ENCODE peak calls at places on chromosomes 11 and 22, in nine cellular contexts. One of them, this sample, is unnamed.

GRCh38 chr11:126408496-126408895 is 53.0 kb downstream of the ST3GAL4 start:
- DNase-seq in left ventricle myocardium inferior: no peak
- DNase-seq in fibroblast of pulmonary artery: no peak
- DNase-seq in mucosa of descending colon: peak
- DNase-seq in HCT116: no peak
- DNase-seq in lung: no peak
- DNase-seq in astrocyte of the cerebellum: no peak
- DNase-seq in AG04450: no peak
- DNase-seq in heart right ventricle: no peak
- DNase-seq in this sample: no peak

GRCh38 chr11:86459682-86460460 is 85.2 kb downstream of the CCDC81 start:
- DNase-seq in lung: peak
- DNase-seq in heart right ventricle: peak
- DNase-seq in fibroblast of pulmonary artery: peak
- DNase-seq in AG04450: peak
- DNase-seq in astrocyte of the cerebellum: peak
- DNase-seq in mucosa of descending colon: no peak
- DNase-seq in left ventricle myocardium inferior: peak
- DNase-seq in HCT116: peak
- DNase-seq in this sample: peak

GRCh38 chr11:134505125-134505524 is 93.1 kb upstream of the B3GAT1 start:
- DNase-seq in HCT116: no peak
- DNase-seq in heart right ventricle: no peak
- DNase-seq in astrocyte of the cerebellum: no peak
- DNase-seq in left ventricle myocardium inferior: no peak
- DNase-seq in AG04450: no peak
- DNase-seq in fibroblast of pulmonary artery: no peak
- DNase-seq in mucosa of descending colon: no peak
- DNase-seq in lung: no peak
- DNase-seq in this sample: no peak

GRCh38 chr22:17436382-17436951 is 67.2 kb downstream of the CECR2 start:
- DNase-seq in heart right ventricle: no peak
- DNase-seq in mucosa of descending colon: no peak
- DNase-seq in lung: no peak
- DNase-seq in astrocyte of the cerebellum: no peak
- DNase-seq in left ventricle myocardium inferior: no peak
- DNase-seq in fibroblast of pulmonary artery: peak
- DNase-seq in HCT116: no peak
- DNase-seq in AG04450: no peak
- DNase-seq in this sample: no peak

GRCh38 chr11:72864692-72865655 is 50.8 kb downstream of the ATG16L2 start:
- DNase-seq in mucosa of descending colon: no peak
- DNase-seq in astrocyte of the cerebellum: no peak
- DNase-seq in lung: no peak
- DNase-seq in AG04450: no peak
- DNase-seq in left ventricle myocardium inferior: peak
- DNase-seq in heart right ventricle: no peak
- DNase-seq in fibroblast of pulmonary artery: peak
- DNase-seq in HCT116: no peak
- DNase-seq in this sample: no peak

GRCh38 chr22:41261541-41262249 is 21.0 kb upstream of the CHADL start:
- DNase-seq in heart right ventricle: peak
- DNase-seq in fibroblast of pulmonary artery: no peak
- DNase-seq in HCT116: no peak
- DNase-seq in AG04450: no peak
- DNase-seq in left ventricle myocardium inferior: peak
- DNase-seq in mucosa of descending colon: no peak
- DNase-seq in lung: no peak
- DNase-seq in astrocyte of the cerebellum: no peak
- DNase-seq in this sample: no peak

GRCh38 chr11:27688076-27688475 is 12.2 kb downstream of the BDNF start:
- DNase-seq in mucosa of descending colon: no peak
- DNase-seq in lung: no peak
- DNase-seq in AG04450: no peak
- DNase-seq in left ventricle myocardium inferior: no peak
- DNase-seq in HCT116: no peak
- DNase-seq in heart right ventricle: no peak
- DNase-seq in fibroblast of pulmonary artery: no peak
- DNase-seq in astrocyte of the cerebellum: no peak
- DNase-seq in this sample: no peak

GRCh38 chr22:24421428-24421931 is 5.9 kb upstream of the ADORA2A start:
- DNase-seq in fibroblast of pulmonary artery: no peak
- DNase-seq in left ventricle myocardium inferior: no peak
- DNase-seq in AG04450: no peak
- DNase-seq in HCT116: peak
- DNase-seq in mucosa of descending colon: no peak
- DNase-seq in lung: no peak
- DNase-seq in heart right ventricle: no peak
- DNase-seq in astrocyte of the cerebellum: no peak
- DNase-seq in this sample: no peak

GRCh38 chr11:76410771-76411423 is 29.8 kb downstream of the GVQW3 start:
- DNase-seq in astrocyte of the cerebellum: no peak
- DNase-seq in lung: no peak
- DNase-seq in mucosa of descending colon: no peak
- DNase-seq in AG04450: no peak
- DNase-seq in fibroblast of pulmonary artery: no peak
- DNase-seq in left ventricle myocardium inferior: no peak
- DNase-seq in HCT116: no peak
- DNase-seq in heart right ventricle: no peak
- DNase-seq in this sample: no peak

GRCh38 chr11:130478204-130478701 is 29.8 kb downstream of the ADAMTS15 start:
- DNase-seq in HCT116: no peak
- DNase-seq in astrocyte of the cerebellum: peak
- DNase-seq in fibroblast of pulmonary artery: peak
- DNase-seq in heart right ventricle: peak
- DNase-seq in lung: peak
- DNase-seq in left ventricle myocardium inferior: peak
- DNase-seq in AG04450: peak
- DNase-seq in mucosa of descending colon: peak
- DNase-seq in this sample: peak

GRCh38 chr11:47394322-47395224 is 13.8 kb upstream of the SLC39A13 start:
- DNase-seq in lung: peak
- DNase-seq in heart right ventricle: peak
- DNase-seq in astrocyte of the cerebellum: no peak
- DNase-seq in fibroblast of pulmonary artery: peak
- DNase-seq in AG04450: no peak
- DNase-seq in left ventricle myocardium inferior: peak
- DNase-seq in HCT116: no peak
- DNase-seq in mucosa of descending colon: peak
- DNase-seq in this sample: no peak

GRCh38 chr11:61577383-61578118 is 3.3 kb downstream of the SYT7 start:
- DNase-seq in heart right ventricle: peak
- DNase-seq in astrocyte of the cerebellum: no peak
- DNase-seq in lung: no peak
- DNase-seq in mucosa of descending colon: no peak
- DNase-seq in AG04450: no peak
- DNase-seq in HCT116: no peak
- DNase-seq in fibroblast of pulmonary artery: no peak
- DNase-seq in left ventricle myocardium inferior: peak
- DNase-seq in this sample: no peak

GRCh38 chr11:66281001-66281400 is 3.0 kb downstream of the CNIH2 start:
- DNase-seq in lung: no peak
- DNase-seq in left ventricle myocardium inferior: no peak
- DNase-seq in fibroblast of pulmonary artery: no peak
- DNase-seq in astrocyte of the cerebellum: no peak
- DNase-seq in heart right ventricle: no peak
- DNase-seq in AG04450: no peak
- DNase-seq in mucosa of descending colon: no peak
- DNase-seq in HCT116: no peak
- DNase-seq in this sample: no peak

GRCh38 chr22:41976070-41976901 is 7.0 kb downstream of the SEPTIN3 start:
- DNase-seq in HCT116: no peak
- DNase-seq in lung: no peak
- DNase-seq in AG04450: no peak
- DNase-seq in mucosa of descending colon: peak
- DNase-seq in left ventricle myocardium inferior: peak
- DNase-seq in astrocyte of the cerebellum: no peak
- DNase-seq in fibroblast of pulmonary artery: no peak
- DNase-seq in heart right ventricle: peak
- DNase-seq in this sample: no peak

GRCh38 chr22:27113211-27114030 is 456.0 kb downstream of the MIAT start:
- DNase-seq in lung: peak
- DNase-seq in fibroblast of pulmonary artery: peak
- DNase-seq in mucosa of descending colon: no peak
- DNase-seq in astrocyte of the cerebellum: peak
- DNase-seq in AG04450: no peak
- DNase-seq in left ventricle myocardium inferior: peak
- DNase-seq in heart right ventricle: no peak
- DNase-seq in HCT116: peak
- DNase-seq in this sample: peak

GRCh38 chr22:45051419-45051818 is 41.6 kb upstream of the PHF21B start:
- DNase-seq in mucosa of descending colon: no peak
- DNase-seq in lung: no peak
- DNase-seq in fibroblast of pulmonary artery: no peak
- DNase-seq in astrocyte of the cerebellum: no peak
- DNase-seq in HCT116: no peak
- DNase-seq in heart right ventricle: no peak
- DNase-seq in AG04450: no peak
- DNase-seq in left ventricle myocardium inferior: no peak
- DNase-seq in this sample: no peak

GRCh38 chr22:45051946-45052345 is 42.1 kb upstream of the PHF21B start:
- DNase-seq in AG04450: no peak
- DNase-seq in HCT116: no peak
- DNase-seq in lung: no peak
- DNase-seq in left ventricle myocardium inferior: no peak
- DNase-seq in mucosa of descending colon: no peak
- DNase-seq in fibroblast of pulmonary artery: no peak
- DNase-seq in astrocyte of the cerebellum: no peak
- DNase-seq in heart right ventricle: no peak
- DNase-seq in this sample: no peak

GRCh38 chr22:45053571-45053970 is 43.8 kb upstream of the PHF21B start:
- DNase-seq in left ventricle myocardium inferior: no peak
- DNase-seq in AG04450: no peak
- DNase-seq in astrocyte of the cerebellum: no peak
- DNase-seq in HCT116: no peak
- DNase-seq in lung: no peak
- DNase-seq in heart right ventricle: no peak
- DNase-seq in fibroblast of pulmonary artery: no peak
- DNase-seq in mucosa of descending colon: no peak
- DNase-seq in this sample: no peak

GRCh38 chr22:45055936-45056335 is 46.1 kb upstream of the PHF21B start:
- DNase-seq in mucosa of descending colon: no peak
- DNase-seq in fibroblast of pulmonary artery: no peak
- DNase-seq in lung: no peak
- DNase-seq in astrocyte of the cerebellum: no peak
- DNase-seq in HCT116: no peak
- DNase-seq in AG04450: no peak
- DNase-seq in left ventricle myocardium inferior: no peak
- DNase-seq in heart right ventricle: no peak
- DNase-seq in this sample: no peak

DNA sequence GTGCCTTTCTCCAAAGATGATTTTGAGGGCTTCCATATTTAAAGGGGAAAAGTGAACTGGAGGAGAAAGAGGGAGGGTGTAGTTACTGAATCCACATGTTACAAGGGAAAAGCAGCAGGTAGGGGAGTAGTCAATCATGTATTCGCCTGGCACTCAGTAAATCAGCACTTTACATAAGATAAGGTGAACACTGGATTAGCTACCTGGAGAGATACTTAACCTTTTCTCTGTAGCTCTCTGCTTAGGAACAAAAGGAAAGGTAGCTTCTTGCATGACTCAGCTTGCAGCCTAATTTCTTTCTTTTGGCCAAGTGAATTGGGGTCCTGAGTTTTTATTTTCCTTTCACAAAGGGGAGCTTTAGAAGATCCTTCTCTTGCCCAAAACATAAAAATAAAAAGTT is 43.3 kb upstream of the PHF21B start:
- DNase-seq in astrocyte of the cerebellum: no peak
- DNase-seq in fibroblast of pulmonary artery: no peak
- DNase-seq in lung: no peak
- DNase-seq in AG04450: no peak
- DNase-seq in HCT116: no peak
- DNase-seq in mucosa of descending colon: no peak
- DNase-seq in heart right ventricle: no peak
- DNase-seq in left ventricle myocardium inferior: no peak
- DNase-seq in this sample: no peak
- H3K4me3 ChIP-seq in astrocyte of the cerebellum: no peak
- H3K4me3 ChIP-seq in fibroblast of pulmonary artery: no peak
- H3K4me3 ChIP-seq in lung: no peak
- H3K4me3 ChIP-seq in AG04450: no peak
- H3K4me3 ChIP-seq in HCT116: no peak
- H3K4me3 ChIP-seq in mucosa of descending colon: no peak
- H3K4me3 ChIP-seq in heart right ventricle: no peak
- H3K4me3 ChIP-seq in left ventricle myocardium inferior: no peak
- H3K4me3 ChIP-seq in this sample: no peak

GRCh38 chr22:19035474-19036228 is 86.6 kb downstream of the DGCR2 start:
- DNase-seq in heart right ventricle: no peak
- DNase-seq in AG04450: no peak
- DNase-seq in left ventricle myocardium inferior: no peak
- DNase-seq in mucosa of descending colon: peak
- DNase-seq in lung: no peak
- DNase-seq in astrocyte of the cerebellum: no peak
- DNase-seq in HCT116: no peak
- DNase-seq in fibroblast of pulmonary artery: no peak
- DNase-seq in this sample: no peak
- TF ChIP-seq CTCF in heart right ventricle: no peak
- TF ChIP-seq CTCF in AG04450: no peak
- TF ChIP-seq CTCF in left ventricle myocardium inferior: no peak
- TF ChIP-seq CTCF in mucosa of descending colon: no peak
- TF ChIP-seq CTCF in lung: no peak
- TF ChIP-seq CTCF in astrocyte of the cerebellum: peak
- TF ChIP-seq CTCF in HCT116: no peak
- TF ChIP-seq CTCF in fibroblast of pulmonary artery: no peak
- TF ChIP-seq CTCF in this sample: peak

GRCh38 chr11:8328848-8329330 is 65.2 kb upstream of the LMO1 start:
- DNase-seq in lung: peak
- DNase-seq in fibroblast of pulmonary artery: peak
- DNase-seq in HCT116: peak
- DNase-seq in left ventricle myocardium inferior: peak
- DNase-seq in astrocyte of the cerebellum: peak
- DNase-seq in AG04450: peak
- DNase-seq in heart right ventricle: peak
- DNase-seq in mucosa of descending colon: peak
- DNase-seq in this sample: peak
- H3K4me3 ChIP-seq in lung: no peak
- H3K4me3 ChIP-seq in fibroblast of pulmonary artery: no peak
- H3K4me3 ChIP-seq in HCT116: peak
- H3K4me3 ChIP-seq in left ventricle myocardium inferior: peak
- H3K4me3 ChIP-seq in astrocyte of the cerebellum: no peak
- H3K4me3 ChIP-seq in AG04450: no peak
- H3K4me3 ChIP-seq in heart right ventricle: peak
- H3K4me3 ChIP-seq in mucosa of descending colon: no peak
- H3K4me3 ChIP-seq in this sample: no peak

DNA sequence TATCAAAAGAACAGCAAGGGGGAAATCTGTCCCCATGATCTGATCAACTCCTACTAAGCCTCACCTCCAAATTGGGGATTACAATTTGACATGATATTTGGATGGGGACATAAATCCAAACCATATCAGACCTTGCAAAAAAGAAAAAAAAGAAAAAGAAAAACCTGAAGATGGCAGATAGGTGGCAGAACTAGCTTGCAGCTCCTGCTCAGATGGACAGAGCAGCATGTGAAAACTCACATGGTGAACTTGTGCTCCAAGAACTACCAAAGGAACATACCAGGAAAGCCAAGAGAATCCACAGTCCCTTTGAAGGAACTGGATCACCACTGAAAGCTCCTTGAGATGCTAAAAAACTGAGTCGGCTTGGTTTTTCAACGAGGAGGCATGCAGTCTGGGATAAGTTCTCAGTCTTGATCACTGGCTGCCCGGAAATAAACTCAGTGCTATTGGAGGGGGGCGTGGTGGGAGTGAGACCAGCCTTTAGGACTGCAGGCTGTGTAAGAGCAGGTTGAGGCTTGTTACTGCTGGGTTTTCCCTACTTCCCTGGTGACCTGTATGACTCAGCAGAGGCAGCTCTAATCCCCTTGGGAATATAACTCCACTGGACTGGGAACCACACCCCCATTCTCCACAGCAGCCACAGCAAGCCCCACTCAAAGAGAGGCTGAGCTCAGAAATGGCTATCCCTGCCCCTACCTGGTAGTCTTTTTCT is 358.3 kb upstream of the ARHGAP42 start:
- DNase-seq in astrocyte of the cerebellum: no peak
- DNase-seq in AG04450: no peak
- DNase-seq in heart right ventricle: no peak
- DNase-seq in fibroblast of pulmonary artery: no peak
- DNase-seq in lung: no peak
- DNase-seq in HCT116: no peak
- DNase-seq in left ventricle myocardium inferior: no peak
- DNase-seq in mucosa of descending colon: no peak
- DNase-seq in this sample: no peak
- TF ChIP-seq CTCF in astrocyte of the cerebellum: no peak
- TF ChIP-seq CTCF in AG04450: no peak
- TF ChIP-seq CTCF in heart right ventricle: no peak
- TF ChIP-seq CTCF in fibroblast of pulmonary artery: no peak
- TF ChIP-seq CTCF in lung: no peak
- TF ChIP-seq CTCF in HCT116: no peak
- TF ChIP-seq CTCF in left ventricle myocardium inferior: no peak
- TF ChIP-seq CTCF in mucosa of descending colon: no peak
- TF ChIP-seq CTCF in this sample: no peak

This sample was measured in HFF-Myc.